ENCODE peak calls at places on chromosomes 11 and 22, in eight cellular contexts. N is GOT3; P is NCI-H1417; E is NCI-H1092; V is GM19239; S is NCI-H774; B is T-helper 9 cell; Z is CD8-positive, alpha-beta T cell. T is an unnamed sample.

GRCh38 chr11:56497010-56497409 is 5.8 kb upstream of the OR5M8 start:
- DNase-seq in N (no peak), P (no peak), E (no peak), V (no peak), S (no peak), B (no peak), Z (no peak), T (no peak)

GRCh38 chr11:75245356-75246005 is 4.9 kb downstream of the TPBGL start:
- DNase-seq in N (no peak), P (no peak), E (no peak), V (no peak), S (no peak), B (no peak), Z (no peak), T (no peak)

GRCh38 chr11:576791-577610 is 731 bp downstream of the PHRF1 start:
- DNase-seq in N (no peak), P (no peak), E (no peak), V (no peak), S (no peak), B (no peak), Z (no peak), T (no peak)

GRCh38 chr11:15159085-15159484 is 44.4 kb downstream of the INSC start:
- DNase-seq in N (no peak), P (no peak), E (no peak), V (peak), S (no peak), B (no peak), Z (no peak), T (no peak)

GRCh38 chr11:105168457-105168856 is 28.9 kb upstream of the CARD18 start:
- DNase-seq in N (no peak), P (no peak), E (no peak), V (no peak), S (no peak), B (no peak), Z (no peak), T (no peak)

GRCh38 chr11:46298699-46299424 is 21.4 kb downstream of the CREB3L1 start:
- DNase-seq in N (no peak), P (no peak), E (no peak), V (no peak), S (no peak), B (no peak), Z (no peak), T (no peak)

GRCh38 chr22:31753005-31753633 is 700 bp upstream of the DEPDC5 start:
- DNase-seq in N (no peak), P (peak), E (peak), V (no peak), S (no peak), B (no peak), Z (no peak), T (no peak)

GRCh38 chr11:133903056-133903455 is 53.7 kb downstream of the IGSF9B start:
- DNase-seq in N (no peak), P (no peak), E (no peak), V (no peak), S (no peak), B (no peak), Z (no peak), T (no peak)

GRCh38 chr22:25941365-25941960 is 199.5 kb downstream of the MYO18B start:
- DNase-seq in N (no peak), P (no peak), E (no peak), V (no peak), S (no peak), B (no peak), Z (no peak), T (no peak)

GRCh38 chr11:67436459-67437081 is 912 bp downstream of the PTPRCAP start:
- DNase-seq in N (no peak), P (no peak), E (no peak), V (peak), S (no peak), B (peak), Z (peak), T (no peak)

GRCh38 chr22:30340911-30341685 is 14.4 kb upstream of the TBC1D10A start:
- DNase-seq in N (no peak), P (no peak), E (no peak), V (no peak), S (no peak), B (no peak), Z (no peak), T (no peak)

GRCh38 chr11:73267921-73268540 is 4.1 kb upstream of the P2RY6 start:
- DNase-seq in N (no peak), P (no peak), E (no peak), V (no peak), S (no peak), B (no peak), Z (no peak), T (no peak)

GRCh38 chr11:12556788-12557384 is 117.3 kb upstream of the TEAD1 start:
- DNase-seq in N (no peak), P (no peak), E (no peak), V (no peak), S (no peak), B (no peak), Z (no peak), T (peak)

GRCh38 chr22:24434472-24435322 is 7.3 kb downstream of the ADORA2A start:
- DNase-seq in N (no peak), P (no peak), E (no peak), V (peak), S (no peak), B (peak), Z (peak), T (no peak)

GRCh38 chr11:117807482-117808272 is 10.7 kb upstream of the DSCAML1 start:
- DNase-seq in N (peak), P (peak), E (peak), V (no peak), S (peak), B (peak), Z (peak), T (no peak)

GRCh38 chr11:112590778-112591177 is 330.1 kb upstream of the PLET1 start:
- DNase-seq in N (no peak), P (no peak), E (no peak), V (no peak), S (no peak), B (no peak), Z (no peak), T (no peak)

GRCh38 chr22:42172385-42173172 is 42.0 kb upstream of the CYP2D6 start:
- DNase-seq in N (no peak), P (peak), E (no peak), V (no peak), S (no peak), B (no peak), Z (no peak), T (no peak)

GRCh38 chr11:728901-729491 is 18.3 kb upstream of the TALDO1 start:
- DNase-seq in N (no peak), P (no peak), E (no peak), V (no peak), S (no peak), B (no peak), Z (no peak), T (no peak)

GRCh38 chr11:61888590-61888989 is 2.8 kb downstream of the FADS3 start:
- DNase-seq in N (no peak), P (no peak), E (no peak), V (no peak), S (no peak), B (no peak), Z (no peak), T (no peak)

GRCh38 chr11:18594999-18595749 is 4.4 kb upstream of the MISFA start:
- DNase-seq in N (no peak), P (no peak), E (no peak), V (no peak), S (no peak), B (no peak), Z (no peak), T (no peak)

GRCh38 chr11:28463826-28464225 is 355.6 kb downstream of the METTL15 start:
- DNase-seq in N (no peak), P (no peak), E (no peak), V (no peak), S (no peak), B (no peak), Z (no peak), T (no peak)

GRCh38 chr11:95688501-95689222 is 100.9 kb downstream of the FAM76B start:
- DNase-seq in N (no peak), P (no peak), E (no peak), V (no peak), S (no peak), B (no peak), Z (no peak), T (no peak)

GRCh38 chr11:47765086-47765485 is 2.1 kb downstream of the FNBP4 start:
- DNase-seq in N (no peak), P (no peak), E (no peak), V (no peak), S (no peak), B (no peak), Z (no peak), T (no peak)

GRCh38 chr22:36197065-36197440 is 4.6 kb downstream of the APOL4 start:
- DNase-seq in N (no peak), P (no peak), E (peak), V (no peak), S (no peak), B (no peak), Z (no peak), T (no peak)

GRCh38 chr11:134702827-134703226 is 290.8 kb upstream of the B3GAT1 start:
- DNase-seq in N (no peak), P (no peak), E (no peak), V (no peak), S (no peak), B (no peak), Z (no peak), T (no peak)

GRCh38 chr11:134663506-134664313 is 251.7 kb upstream of the B3GAT1 start:
- DNase-seq in N (no peak), P (no peak), E (no peak), V (no peak), S (no peak), B (no peak), Z (no peak), T (no peak)

GRCh38 chr11:9664276-9665171 is 647 bp downstream of the SWAP70 start:
- DNase-seq in N (peak), P (peak), E (no peak), V (no peak), S (no peak), B (no peak), Z (no peak), T (no peak)

GRCh38 chr11:130979386-130979972 is 63.2 kb upstream of the SNX19 start:
- DNase-seq in N (no peak), P (peak), E (no peak), V (peak), S (no peak), B (no peak), Z (no peak), T (no peak)

T was measured in T1000.